ENCODE peak calls at places on chromosomes 5 and 9, in nine cellular contexts. W is glomerular endothelial cell; X is SW480; R is NT2/D1; K is OCI-LY7; P is activated T-cell treated with anti-CD3 and anti-CD28 coated beads for 4 hours; Q is activated CD8-positive, alpha-beta memory T cell treated with anti-CD3 and anti-CD28 coated beads for 1 hour; Z is naive thymus-derived CD8-positive, alpha-beta T cell; J is NCI-H460. A is an unnamed sample.

GRCh38 chr9:120326076-120326693 is 253.8 kb downstream of the CDK5RAP2 start:
- DNase-seq in W (no peak), X (no peak), R (no peak), K (no peak), P (no peak), Q (no peak), Z (no peak), J (no peak), A (no peak)

GRCh38 chr9:96057155-96057554 is 181.7 kb downstream of the ERCC6L2 start:
- DNase-seq in W (no peak), X (peak), R (no peak), K (no peak), P (peak), Q (no peak), Z (no peak), J (no peak), A (no peak)

GRCh38 chr5:141003026-141003425 is 36.8 kb downstream of the PCDHAC2 start:
- DNase-seq in W (no peak), X (no peak), R (no peak), K (no peak), P (no peak), Q (no peak), Z (no peak), J (no peak), A (no peak)

GRCh38 chr5:145350501-145350900 is 484.6 kb downstream of the PRELID2 start:
- DNase-seq in W (no peak), X (no peak), R (no peak), K (no peak), P (no peak), Q (no peak), Z (no peak), J (no peak), A (no peak)

GRCh38 chr5:73454379-73455036 is 5.9 kb upstream of the FOXD1 start:
- DNase-seq in W (no peak), X (peak), R (no peak), K (peak), P (no peak), Q (no peak), Z (no peak), J (peak), A (no peak)

GRCh38 chr5:175752826-175753535 is 95.1 kb downstream of the HRH2 start:
- DNase-seq in W (no peak), X (peak), R (no peak), K (no peak), P (no peak), Q (no peak), Z (no peak), J (no peak), A (no peak)

GRCh38 chr9:63816742-63817621 is 1468.0 kb downstream of the FOXD4L5 start:
- DNase-seq in W (peak), X (peak), R (peak), K (peak), P (peak), Q (peak), Z (peak), J (no peak), A (no peak)

GRCh38 chr5:113282470-113282869 is 152.3 kb downstream of the TSSK1B start:
- DNase-seq in W (no peak), X (no peak), R (no peak), K (no peak), P (no peak), Q (no peak), Z (no peak), J (no peak), A (no peak)

GRCh38 chr5:133612021-133612860 is at the start of gene FSTL4:
- DNase-seq in W (no peak), X (peak), R (no peak), K (no peak), P (no peak), Q (no peak), Z (no peak), J (peak), A (no peak)

GRCh38 chr5:150511641-150512367 is 3.9 kb downstream of the NDST1 start:
- DNase-seq in W (no peak), X (peak), R (no peak), K (no peak), P (no peak), Q (no peak), Z (no peak), J (peak), A (no peak)

GRCh38 chr9:19551124-19551929 is 142.5 kb downstream of the ACER2 start:
- DNase-seq in W (no peak), X (no peak), R (peak), K (no peak), P (no peak), Q (no peak), Z (no peak), J (no peak), A (no peak)

GRCh38 chr9:71652480-71652879 is 115.8 kb downstream of the CEMIP2 start:
- DNase-seq in W (no peak), X (no peak), R (no peak), K (no peak), P (no peak), Q (no peak), Z (no peak), J (no peak), A (no peak)

GRCh38 chr5:53123702-53124101 is 14.1 kb upstream of the MOCS2 start:
- DNase-seq in W (no peak), X (no peak), R (no peak), K (no peak), P (no peak), Q (no peak), Z (no peak), J (no peak), A (no peak)

GRCh38 chr9:133558191-133559126 is 24.0 kb downstream of the ADAMTSL2 start:
- DNase-seq in W (no peak), X (peak), R (peak), K (peak), P (peak), Q (no peak), Z (no peak), J (no peak), A (peak)

GRCh38 chr5:171418982-171419662 is at the start of gene FGF18:
- DNase-seq in W (no peak), X (peak), R (peak), K (peak), P (no peak), Q (no peak), Z (peak), J (no peak), A (no peak)

GRCh38 chr5:147822686-147823491 is 8.6 kb downstream of the SPINK1 start:
- DNase-seq in W (peak), X (peak), R (peak), K (peak), P (no peak), Q (no peak), Z (no peak), J (peak), A (peak)

GRCh38 chr9:81416476-81417298 is 272.7 kb downstream of the TLE1 start:
- DNase-seq in W (no peak), X (no peak), R (no peak), K (no peak), P (no peak), Q (no peak), Z (no peak), J (no peak), A (no peak)

GRCh38 chr5:126676195-126676624 is 75.5 kb downstream of the PHAX start:
- DNase-seq in W (no peak), X (peak), R (peak), K (peak), P (peak), Q (peak), Z (peak), J (peak), A (no peak)

GRCh38 chr5:135129307-135129706 is 95.3 kb upstream of the PITX1 start:
- DNase-seq in W (no peak), X (peak), R (no peak), K (peak), P (no peak), Q (no peak), Z (no peak), J (no peak), A (no peak)

GRCh38 chr5:65061250-65061973 is 292.7 kb downstream of the CWC27 start:
- DNase-seq in W (no peak), X (no peak), R (no peak), K (peak), P (no peak), Q (no peak), Z (no peak), J (no peak), A (no peak)

GRCh38 chr5:179270581-179271300 is 74.5 kb downstream of the ADAMTS2 start:
- DNase-seq in W (no peak), X (no peak), R (no peak), K (no peak), P (no peak), Q (no peak), Z (no peak), J (no peak), A (no peak)

GRCh38 chr5:151697452-151697851 is 10.7 kb upstream of the SPARC start:
- DNase-seq in W (no peak), X (no peak), R (no peak), K (no peak), P (no peak), Q (no peak), Z (no peak), J (no peak), A (no peak)

GRCh38 chr9:5621327-5621726 is 7.6 kb upstream of the RIC1 start:
- DNase-seq in W (no peak), X (no peak), R (no peak), K (no peak), P (no peak), Q (no peak), Z (no peak), J (no peak), A (no peak)

GRCh38 chr5:150540615-150541396 is 32.9 kb downstream of the NDST1 start:
- DNase-seq in W (peak), X (no peak), R (no peak), K (no peak), P (no peak), Q (no peak), Z (no peak), J (no peak), A (no peak)

GRCh38 chr9:109745335-109746283 is 34.4 kb upstream of the PALM2AKAP2 start:
- DNase-seq in W (no peak), X (no peak), R (no peak), K (no peak), P (no peak), Q (no peak), Z (no peak), J (no peak), A (no peak)

GRCh38 chr5:139077899-139078298 is 120.3 kb downstream of the SIL1 start:
- DNase-seq in W (no peak), X (no peak), R (no peak), K (no peak), P (no peak), Q (no peak), Z (no peak), J (no peak), A (no peak)

GRCh38 chr9:72600671-72601070 is 79.3 kb downstream of the TMC1 start:
- DNase-seq in W (no peak), X (no peak), R (no peak), K (no peak), P (no peak), Q (no peak), Z (no peak), J (no peak), A (no peak)

GRCh38 chr9:126893079-126893478 is 21.5 kb upstream of the RALGPS1 start:
- DNase-seq in W (no peak), X (no peak), R (no peak), K (peak), P (no peak), Q (no peak), Z (no peak), J (no peak), A (no peak)

GRCh38 chr5:92017786-92018185 is 634.7 kb upstream of the ARRDC3 start:
- DNase-seq in W (no peak), X (no peak), R (no peak), K (no peak), P (no peak), Q (no peak), Z (no peak), J (no peak), A (no peak)

GRCh38 chr5:155008669-155009068 is 4.9 kb upstream of the KIF4B start:
- DNase-seq in W (no peak), X (peak), R (no peak), K (no peak), P (no peak), Q (no peak), Z (no peak), J (peak), A (no peak)

GRCh38 chr5:96714450-96714849 is 52.3 kb downstream of the CAST start:
- DNase-seq in W (no peak), X (no peak), R (no peak), K (no peak), P (no peak), Q (no peak), Z (no peak), J (no peak), A (no peak)

GRCh38 chr9:96419691-96419969 is 1.5 kb upstream of the ZNF367 start:
- DNase-seq in W (no peak), X (no peak), R (no peak), K (no peak), P (no peak), Q (no peak), Z (no peak), J (no peak), A (no peak)

GRCh38 chr9:77883133-77883532 is 148.5 kb downstream of the GNAQ start:
- DNase-seq in W (no peak), X (no peak), R (no peak), K (no peak), P (no peak), Q (no peak), Z (no peak), J (no peak), A (no peak)

GRCh38 chr9:33903157-33903780 is 86.3 kb downstream of the UBE2R2 start:
- DNase-seq in W (no peak), X (no peak), R (no peak), K (no peak), P (no peak), Q (no peak), Z (no peak), J (no peak), A (no peak)

GRCh38 chr5:952597-953271 is 55.9 kb upstream of the NKD2 start:
- DNase-seq in W (no peak), X (no peak), R (no peak), K (no peak), P (no peak), Q (no peak), Z (no peak), J (no peak), A (no peak)

GRCh38 chr5:57276353-57276752 is 102.5 kb downstream of the GPBP1 start:
- DNase-seq in W (no peak), X (no peak), R (no peak), K (no peak), P (no peak), Q (no peak), Z (no peak), J (no peak), A (no peak)

GRCh38 chr5:151469386-151469785 is 22.0 kb downstream of the SLC36A1 start:
- DNase-seq in W (no peak), X (no peak), R (no peak), K (no peak), P (no peak), Q (no peak), Z (no peak), J (no peak), A (no peak)

A was measured in SK-N-MC.